ENCODE peak calls at places on chromosomes 3 and 15, in ten cellular contexts. V, G, M, E, K, L, A, N, H and X are unnamed samples.

GRCh38 chr3:114649331-114649730 is 355.5 kb downstream of the TIGIT start:
- DNase-seq in V (no peak), G (no peak), L (no peak), N (no peak), H (peak), K (peak), E (no peak), M (no peak), A (no peak), X (no peak)

GRCh38 chr3:161423911-161424522 is 52.7 kb upstream of the SPTSSB start:
- DNase-seq in V (no peak), G (no peak), E (no peak), H (peak), L (no peak), N (no peak), K (peak), M (no peak), A (no peak), X (no peak)

GRCh38 chr3:25423780-25424179 is 4.3 kb upstream of the RARB start:
- DNase-seq in E (no peak), L (no peak), H (no peak), N (no peak), V (no peak), K (no peak), M (no peak), A (no peak), G (no peak), X (no peak)

GRCh38 chr3:190764231-190764630 is 98.3 kb downstream of the GMNC start:
- DNase-seq in M (no peak), N (no peak), V (no peak), L (no peak), A (no peak), H (no peak), E (no peak), K (no peak), G (no peak), X (no peak)

GRCh38 chr3:71050521-71051258 is 532.8 kb downstream of the FOXP1 start:
- DNase-seq in H (peak), G (no peak), L (no peak), N (no peak), A (no peak), K (no peak), E (no peak), V (no peak), M (no peak), X (no peak)

GRCh38 chr3:14423197-14423743 is 20.9 kb downstream of the SLC6A6 start:
- DNase-seq in E (no peak), N (no peak), V (no peak), L (no peak), K (no peak), G (no peak), A (no peak), H (no peak), M (no peak), X (no peak)

GRCh38 chr3:41668366-41668765 is 293.5 kb downstream of the ULK4 start:
- DNase-seq in N (no peak), G (no peak), E (no peak), M (no peak), L (no peak), V (no peak), A (no peak), H (no peak), K (no peak), X (no peak)

GRCh38 chr3:7518471-7518870 is 657.6 kb downstream of the GRM7 start:
- DNase-seq in G (no peak), E (no peak), H (no peak), M (no peak), V (peak), N (no peak), L (no peak), K (no peak), A (no peak), X (no peak)

GRCh38 chr15:61398310-61398709 is 169.2 kb upstream of the RORA start:
- DNase-seq in K (no peak), V (no peak), A (no peak), M (no peak), E (no peak), L (no peak), H (no peak), N (no peak), G (no peak), X (no peak)

GRCh38 chr3:133413166-133414020 is 13.5 kb downstream of the BFSP2 start:
- DNase-seq in K (no peak), V (no peak), H (peak), M (no peak), G (no peak), E (no peak), L (no peak), N (no peak), A (no peak), X (no peak)

GRCh38 chr3:150242220-150242938 is 165.7 kb upstream of the TSC22D2 start:
- DNase-seq in K (no peak), V (no peak), N (no peak), G (no peak), M (no peak), E (no peak), A (no peak), L (no peak), H (no peak), X (no peak)

GRCh38 chr3:63279442-63279841 is 1.3 kb downstream of the SYNPR start:
- DNase-seq in A (no peak), K (no peak), M (no peak), H (no peak), V (no peak), G (no peak), L (no peak), E (no peak), N (no peak), X (no peak)

GRCh38 chr3:42581400-42581708 is 413 bp downstream of the SEC22C start:
- DNase-seq in A (no peak), G (no peak), H (no peak), E (no peak), V (no peak), K (no peak), L (no peak), N (no peak), M (no peak), X (no peak)

GRCh38 chr3:169137943-169138342 is 525.6 kb downstream of the MECOM start:
- DNase-seq in N (no peak), H (no peak), G (no peak), V (no peak), L (no peak), M (no peak), E (no peak), K (no peak), A (no peak), X (no peak)

GRCh38 chr3:99172736-99173657 is 271.5 kb upstream of the DCBLD2 start:
- DNase-seq in M (no peak), E (no peak), V (peak), L (no peak), A (no peak), G (no peak), H (peak), N (no peak), K (peak), X (no peak)

GRCh38 chr15:38005949-38006800 is 71.7 kb downstream of the TMCO5A start:
- DNase-seq in H (no peak), M (no peak), V (peak), A (no peak), K (no peak), G (no peak), N (no peak), L (no peak), E (no peak), X (no peak)

GRCh38 chr3:42214064-42214463 is 51.9 kb downstream of the CCK start:
- DNase-seq in N (no peak), E (no peak), M (no peak), K (no peak), A (no peak), G (no peak), H (no peak), L (no peak), V (no peak), X (no peak)

GRCh38 chr15:78315686-78316085 is 16.3 kb upstream of the SKIC8 start:
- DNase-seq in L (no peak), A (no peak), H (peak), N (no peak), V (no peak), E (no peak), G (peak), K (no peak), M (no peak), X (peak)

GRCh38 chr15:80643296-80643965 is 51.7 kb upstream of the ABHD17C start:
- DNase-seq in G (no peak), K (no peak), A (no peak), E (no peak), M (no peak), V (no peak), H (peak), N (no peak), L (no peak), X (no peak)

GRCh38 chr15:66912001-66912400 is 153.4 kb upstream of the SMAD3 start:
- DNase-seq in H (peak), V (no peak), M (no peak), G (no peak), A (no peak), N (no peak), E (no peak), L (no peak), K (no peak), X (peak)

GRCh38 chr3:37986479-37987314 is 3.9 kb upstream of the VILL start:
- DNase-seq in E (peak), V (no peak), A (peak), M (no peak), L (no peak), K (no peak), H (no peak), N (peak), G (peak), X (peak)
- TF ChIP-seq POLR2A in E (no peak), V (no peak), A (no peak), M (no peak), L (no peak), K (no peak), H (no peak), N (no peak), G (no peak), X (no peak)

GRCh38 chr15:45802140-45802539 is 167.3 kb downstream of the SQOR start:
- DNase-seq in A (no peak), K (no peak), H (peak), M (no peak), G (no peak), V (no peak), E (no peak), L (no peak), N (no peak), X (no peak)
- TF ChIP-seq CTCF in A (no peak), K (no peak), H (no peak), M (no peak), G (no peak), V (no peak), E (no peak), L (no peak), N (no peak), X (no peak)

DNA sequence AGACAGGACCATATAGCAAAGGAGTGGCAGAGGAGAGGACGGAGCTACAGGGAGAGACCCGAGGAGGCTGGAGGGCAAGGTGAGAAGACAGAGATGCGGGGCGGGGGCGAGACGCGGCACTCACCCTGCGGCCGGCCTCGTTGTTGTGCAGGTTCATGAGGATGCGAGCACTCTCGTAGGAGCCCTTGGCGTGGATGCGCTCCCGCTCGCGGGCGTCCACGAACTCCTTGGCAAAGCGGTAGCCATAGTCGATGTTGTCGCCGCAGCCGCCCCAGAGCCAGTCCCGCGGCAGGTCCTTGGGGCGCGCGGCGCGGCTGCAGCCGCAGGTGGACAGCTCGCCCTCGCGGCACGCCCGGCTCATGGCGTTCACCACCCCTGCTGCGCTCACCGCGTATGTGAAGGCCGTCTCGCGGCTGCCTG is 12.9 kb downstream of the WNT5A start:
- DNase-seq in H (no peak), A (no peak), K (no peak), L (no peak), V (no peak), M (no peak), G (no peak), N (no peak), E (no peak), X (no peak)
- H3K4me3 ChIP-seq in H (no peak), A (no peak), K (no peak), L (no peak), V (no peak), M (no peak), G (no peak), N (no peak), E (no peak), X (no peak)

GRCh38 chr3:195096484-195097330 is 174.3 kb downstream of the XXYLT1 start:
- DNase-seq in A (no peak), H (no peak), N (peak), E (peak), K (no peak), L (no peak), V (no peak), M (no peak), G (no peak), X (no peak)
- TF ChIP-seq POLR2A in A (no peak), H (no peak), N (no peak), E (no peak), K (no peak), L (no peak), V (no peak), M (no peak), G (no peak), X (no peak)